ENCODE peak calls at places on chromosomes 4 and X, in seven cellular contexts. M, U, A, J, V, T and L are unnamed samples.

GRCh38 chr4:73501664-73502265 is 20.2 kb downstream of the AFM start:
- DNase-seq in M (no peak), U (no peak), A (no peak), J (no peak), V (no peak), T (no peak), L (no peak)

GRCh38 chr4:165318982-165319381 is 8.5 kb upstream of the MSMO1 start:
- DNase-seq in M (no peak), U (no peak), A (no peak), J (no peak), V (no peak), T (no peak), L (no peak)

GRCh38 chrX:150212672-150213480 is 150.2 kb upstream of the MAMLD1 start:
- DNase-seq in M (no peak), U (no peak), A (no peak), J (no peak), V (no peak), T (no peak), L (no peak)

GRCh38 chr4:139245590-139245989 is 34.4 kb downstream of the MGARP start:
- DNase-seq in M (no peak), U (no peak), A (no peak), J (no peak), V (no peak), T (no peak), L (no peak)

GRCh38 chr4:147477439-147477838 is 3.5 kb upstream of the EDNRA start:
- DNase-seq in M (no peak), U (no peak), A (no peak), J (no peak), V (no peak), T (no peak), L (no peak)

GRCh38 chr4:10998826-10999225 is 314.3 kb upstream of the CLNK start:
- DNase-seq in M (no peak), U (no peak), A (no peak), J (no peak), V (no peak), T (no peak), L (no peak)

GRCh38 chr4:53558981-53559620 is 32.2 kb downstream of the LNX1 start:
- DNase-seq in M (no peak), U (no peak), A (no peak), J (no peak), V (no peak), T (no peak), L (no peak)

GRCh38 chr4:146243141-146243882 is 29.0 kb downstream of the REELD1 start:
- DNase-seq in M (peak; percentile 34), U (peak; percentile 23), A (no peak), J (peak; percentile 51), V (no peak), T (no peak), L (peak; percentile 18)

GRCh38 chr4:113837397-113837796 is 75.9 kb upstream of the CAMK2D start:
- DNase-seq in M (peak; percentile 93), U (no peak), A (peak; percentile 2), J (peak; percentile 14), V (no peak), T (no peak), L (no peak)

GRCh38 chrX:53122013-53122412 is 28.1 kb downstream of the KANTR start:
- DNase-seq in M (no peak), U (no peak), A (no peak), J (no peak), V (no peak), T (no peak), L (no peak)

GRCh38 chrX:106726485-106727437 is at the start of gene RNF128:
- DNase-seq in M (peak; percentile 23), U (no peak), A (no peak), J (no peak), V (peak; percentile 79), T (no peak), L (no peak)

GRCh38 chr4:162499478-162499877 is 335.7 kb upstream of the FSTL5 start:
- DNase-seq in M (no peak), U (no peak), A (no peak), J (no peak), V (no peak), T (no peak), L (no peak)

GRCh38 chr4:40189997-40190396 is 6.8 kb upstream of the RHOH start:
- DNase-seq in M (no peak), U (no peak), A (no peak), J (no peak), V (no peak), T (no peak), L (no peak)

GRCh38 chr4:8071741-8072140 is 86.9 kb downstream of the ABLIM2 start:
- DNase-seq in M (no peak), U (no peak), A (no peak), J (no peak), V (no peak), T (no peak), L (no peak)

GRCh38 chr4:145182212-145182611 is 1.8 kb upstream of the OTUD4 start:
- DNase-seq in M (no peak), U (no peak), A (no peak), J (no peak), V (no peak), T (no peak), L (no peak)

GRCh38 chr4:165124488-165124887 is 11.8 kb upstream of the TMEM192 start:
- DNase-seq in M (no peak), U (no peak), A (no peak), J (no peak), V (no peak), T (no peak), L (no peak)

GRCh38 chr4:120801171-120801758 is 121.3 kb downstream of the PRDM5 start:
- DNase-seq in M (peak; percentile 74), U (no peak), A (no peak), J (no peak), V (no peak), T (peak; percentile 58), L (no peak)

GRCh38 chr4:5142726-5143125 is 91.4 kb downstream of the STK32B start:
- DNase-seq in M (peak; percentile 59), U (no peak), A (no peak), J (no peak), V (no peak), T (no peak), L (no peak)
- TF ChIP-seq CTCF in M (peak; percentile 62), U (no peak), A (peak; percentile 68), J (no peak), V (no peak), T (peak; percentile 59), L (no peak)

DNA sequence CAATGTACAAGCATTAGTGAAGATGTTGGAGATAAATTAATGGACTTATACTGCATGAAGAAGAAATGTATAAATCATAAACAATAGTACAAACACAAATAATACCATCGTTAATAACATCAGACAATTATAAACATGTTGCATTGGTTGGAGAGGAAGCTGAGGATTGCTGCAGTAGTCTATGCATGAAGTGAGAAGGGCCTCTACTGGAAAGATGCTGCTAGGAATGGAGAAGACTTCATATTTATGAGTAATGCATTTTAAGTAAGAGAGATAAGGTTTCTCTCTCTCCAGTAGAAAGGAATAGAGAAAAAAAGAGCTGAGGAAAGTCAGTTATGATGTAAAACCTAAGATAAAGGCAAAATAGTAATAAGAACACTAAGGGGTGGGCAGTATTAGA is 247.8 kb downstream of the GRID2 start:
- DNase-seq in M (no peak), U (no peak), A (no peak), J (no peak), V (no peak), T (no peak), L (no peak)
- TF ChIP-seq CTCF in M (no peak), U (no peak), A (no peak), J (no peak), V (no peak), T (no peak), L (no peak)

GRCh38 chrX:13890806-13891205 is 73.9 kb upstream of the GPM6B start:
- DNase-seq in M (no peak), U (no peak), A (no peak), J (no peak), V (no peak), T (no peak), L (no peak)

GRCh38 chrX:13892856-13893255 is 76.0 kb upstream of the GPM6B start:
- DNase-seq in M (peak; percentile 77), U (no peak), A (no peak), J (no peak), V (no peak), T (no peak), L (no peak)

GRCh38 chrX:13893826-13894225 is 76.9 kb upstream of the GPM6B start:
- DNase-seq in M (peak; percentile 92), U (no peak), A (no peak), J (no peak), V (no peak), T (no peak), L (no peak)

GRCh38 chrX:13888284-13888683 is 71.4 kb upstream of the GPM6B start:
- DNase-seq in M (no peak), U (no peak), A (no peak), J (no peak), V (no peak), T (no peak), L (no peak)

DNA sequence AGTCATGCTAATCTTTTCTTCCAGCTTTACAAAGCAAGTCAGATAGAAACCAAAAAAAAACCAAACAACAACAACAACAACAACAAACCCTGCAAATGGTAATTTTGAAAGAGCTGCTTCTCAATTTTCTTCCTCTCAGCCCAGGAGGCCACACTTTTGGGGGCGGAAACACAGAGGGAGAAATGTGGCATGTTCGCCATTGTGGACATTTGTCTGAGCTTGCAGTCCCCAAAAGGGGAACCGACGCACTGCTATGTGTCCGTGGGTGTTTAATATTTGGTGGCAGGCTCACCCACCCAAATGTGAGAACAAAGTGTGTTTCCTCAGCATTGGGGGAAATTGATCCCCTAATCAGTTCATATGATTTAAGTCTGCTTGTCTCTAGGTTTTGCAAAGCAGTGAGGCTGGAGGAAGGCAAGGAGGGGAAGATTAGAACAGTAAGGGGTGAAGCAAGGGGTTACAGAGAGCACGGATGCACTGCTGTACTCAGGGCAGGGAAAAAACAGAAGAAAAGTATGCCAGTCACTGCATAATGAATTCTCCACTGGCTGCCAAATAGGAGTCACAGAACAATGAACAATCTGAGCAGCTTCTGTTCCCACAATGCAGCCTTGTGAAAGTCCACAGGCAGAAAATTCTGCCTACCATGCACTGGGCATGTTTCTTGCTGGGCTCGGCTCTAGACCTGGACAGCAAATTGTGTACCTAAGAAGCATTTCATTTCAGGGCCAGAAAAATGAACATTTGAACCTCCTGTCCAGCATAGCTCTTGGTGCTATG is 74.7 kb upstream of the GPM6B start:
- DNase-seq in M (no peak), U (no peak), A (no peak), J (no peak), V (no peak), T (no peak), L (no peak)
- TF ChIP-seq CTCF in M (no peak), U (no peak), A (no peak), J (no peak), V (no peak), T (no peak), L (no peak)

GRCh38 chrX:74423289-74423985 is 2.1 kb downstream of the SLC16A2 start:
- DNase-seq in M (no peak), U (no peak), A (no peak), J (no peak), V (no peak), T (no peak), L (no peak)

GRCh38 chrX:74420194-74421035 is 878 bp upstream of the SLC16A2 start:
- DNase-seq in M (peak; percentile 59), U (no peak), A (no peak), J (peak; percentile 51), V (peak; percentile 43), T (peak; percentile 72), L (no peak)

GRCh38 chrX:74422029-74422352 is 698 bp downstream of the SLC16A2 start:
- DNase-seq in M (no peak), U (no peak), A (no peak), J (peak; percentile 40), V (no peak), T (no peak), L (no peak)

GRCh38 chrX:74421181-74422028 is at the start of gene SLC16A2:
- DNase-seq in M (peak; percentile 71), U (peak; percentile 16), A (no peak), J (peak; percentile 61), V (peak; percentile 44), T (peak; percentile 67), L (peak; percentile 14)

GRCh38 chrX:74422576-74423288 is 1.4 kb downstream of the SLC16A2 start:
- DNase-seq in M (peak; percentile 50), U (no peak), A (no peak), J (peak; percentile 63), V (peak; percentile 1), T (peak; percentile 70), L (peak; percentile 15)
- TF ChIP-seq CTCF in M (peak; percentile 14), U (no peak), A (peak; percentile 71), J (no peak), V (no peak), T (peak; percentile 41), L (no peak)